ENCODE peak calls at places on chromosomes 4 and X, in five cellular contexts. O, U, S, X and Z are unnamed samples.

GRCh38 chr4:53981573-53981972 is 82.8 kb downstream of the CHIC2 start:
- DNase-seq in S (no peak), X (peak), U (no peak), O (no peak), Z (no peak)

GRCh38 chrX:20265726-20266681 is 705 bp downstream of the RPS6KA3 start:
- DNase-seq in O (no peak), U (peak), S (no peak), X (peak), Z (peak)

GRCh38 chr4:98605216-98605615 is 53.2 kb downstream of the TSPAN5 start:
- DNase-seq in S (no peak), O (no peak), U (no peak), X (no peak), Z (no peak)

GRCh38 chr4:185966997-185967775 is 101.8 kb upstream of the TLR3 start:
- DNase-seq in O (no peak), S (no peak), U (no peak), X (no peak), Z (no peak)

GRCh38 chrX:119218198-119218597 is 17.9 kb upstream of the PGRMC1 start:
- DNase-seq in U (no peak), S (no peak), X (peak), O (no peak), Z (no peak)

GRCh38 chr4:1290165-1290977 is 680 bp downstream of the MAEA start:
- DNase-seq in X (peak), O (no peak), S (no peak), U (no peak), Z (peak)

GRCh38 chr4:142091085-142091513 is 454.7 kb downstream of the IL15 start:
- DNase-seq in S (no peak), O (no peak), U (no peak), X (peak), Z (no peak)

GRCh38 chr4:74284074-74284473 is 24.2 kb upstream of the EPGN start:
- DNase-seq in S (no peak), U (no peak), O (no peak), X (peak), Z (peak)

GRCh38 chr4:81845761-81846160 is 374.1 kb upstream of the RASGEF1B start:
- DNase-seq in U (no peak), X (no peak), S (no peak), O (no peak), Z (no peak)

GRCh38 chrX:155874571-155875244 is 6.4 kb upstream of the VAMP7 start:
- DNase-seq in X (no peak), O (no peak), S (no peak), U (no peak), Z (no peak)

GRCh38 chrX:101460669-101461068 is 24.6 kb upstream of the ARMCX4 start:
- DNase-seq in U (no peak), S (no peak), O (no peak), X (no peak), Z (peak)

GRCh38 chrX:295136-295535 is 14.0 kb downstream of the PLCXD1 start:
- DNase-seq in S (no peak), X (no peak), U (no peak), O (no peak), Z (no peak)

GRCh38 chr4:132592340-132592739 is 556.8 kb upstream of the PCDH10 start:
- DNase-seq in U (peak), S (no peak), O (no peak), X (no peak), Z (no peak)

GRCh38 chr4:82519776-82520175 is 42.0 kb downstream of the TMEM150C start:
- DNase-seq in O (no peak), X (peak), U (no peak), S (no peak), Z (peak)

GRCh38 chr4:127623755-127624087 is 9.0 kb upstream of the INTU start:
- DNase-seq in O (no peak), X (peak), S (no peak), U (no peak), Z (peak)

GRCh38 chrX:56968980-56969379 is 26.4 kb downstream of the SPIN3 start:
- DNase-seq in S (no peak), X (peak), O (no peak), U (no peak), Z (peak)

GRCh38 chrX:48918303-48918643 is 551 bp downstream of the PIM2 start:
- DNase-seq in S (no peak), U (no peak), O (no peak), X (no peak), Z (no peak)

DNA sequence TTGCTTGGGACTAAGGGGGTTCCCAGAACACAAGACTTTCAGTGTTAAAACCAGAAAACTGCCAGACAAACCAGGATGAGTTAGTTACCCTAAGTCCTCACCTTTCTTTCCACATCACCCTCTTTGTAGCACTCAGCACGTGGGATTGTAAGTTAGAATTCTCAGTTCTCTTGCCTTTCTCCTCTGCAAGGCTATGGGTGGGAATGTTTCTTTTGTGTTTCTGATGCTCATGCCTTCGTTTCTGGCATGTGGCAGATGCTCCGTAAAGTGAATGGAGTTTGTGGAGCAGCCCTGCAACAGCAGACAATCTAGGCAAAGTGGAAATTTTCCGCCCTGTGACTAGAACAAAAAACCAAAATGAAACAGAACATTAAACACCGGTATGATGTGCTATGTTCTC is 64.7 kb upstream of the SPP1 start:
- DNase-seq in S (no peak), U (no peak), X (no peak), O (no peak), Z (no peak)
- H2BK15ac ChIP-seq in S (no peak), U (no peak), X (no peak), O (no peak), Z (no peak)

DNA sequence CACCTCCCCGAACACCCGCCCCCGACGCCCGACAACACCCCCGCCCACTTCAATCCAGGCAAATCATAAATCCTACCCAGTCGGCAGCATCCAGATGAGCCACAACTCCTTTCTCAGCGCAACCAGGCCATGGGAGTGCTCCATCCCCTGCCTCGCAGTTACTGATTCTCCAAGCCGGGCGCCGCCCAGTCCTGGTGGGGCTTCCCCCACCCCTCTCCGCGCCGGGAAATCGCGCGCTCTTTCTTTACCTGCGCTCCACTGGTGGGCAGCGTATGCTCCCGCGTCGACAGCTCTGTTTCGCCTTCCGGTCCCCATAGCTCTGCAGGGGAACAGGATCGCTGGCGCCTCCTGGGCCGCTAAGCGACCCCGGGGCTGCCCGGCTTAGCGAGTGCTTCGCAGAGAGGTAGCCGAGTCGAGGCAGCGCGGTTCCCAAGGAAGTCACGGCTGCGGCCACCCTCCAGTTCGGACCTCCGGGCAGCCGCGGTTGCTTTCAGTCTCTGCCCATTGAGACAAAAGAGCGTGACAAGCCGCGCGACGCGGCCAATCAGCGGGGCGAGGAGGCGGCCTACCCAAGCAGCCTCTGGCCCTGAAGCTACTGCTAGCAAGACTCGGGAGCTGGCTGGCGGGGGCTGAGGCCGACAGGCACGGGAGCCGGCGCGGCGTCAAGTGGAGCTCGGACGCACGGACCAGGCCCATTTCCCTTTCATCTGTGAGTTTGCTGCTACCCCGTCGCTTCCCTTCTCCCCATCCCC is 43.7 kb upstream of the TMSB15B start:
- DNase-seq in O (peak), X (peak), U (peak), S (no peak), Z (peak)
- H2AFZ ChIP-seq in O (peak), X (peak), U (no peak), S (peak), Z (peak)

GRCh38 chr4:113645771-113646455 is 115.6 kb downstream of the CAMK2D start:
- DNase-seq in U (peak), X (peak), S (peak), O (no peak), Z (peak)
- H2BK15ac ChIP-seq in U (no peak), X (no peak), S (no peak), O (no peak), Z (no peak)

GRCh38 chr4:5707366-5708133 is 809 bp downstream of the EVC2 start:
- DNase-seq in U (no peak), O (no peak), S (no peak), X (no peak), Z (peak)
- H2AFZ ChIP-seq in U (no peak), O (no peak), S (peak), X (peak), Z (peak)

GRCh38 chrX:134472041-134472440 is 12.1 kb downstream of the HPRT1 start:
- DNase-seq in U (no peak), X (no peak), S (no peak), O (no peak), Z (no peak)
- H2BK15ac ChIP-seq in U (no peak), X (no peak), S (no peak), O (no peak), Z (no peak)

GRCh38 chr4:2468464-2469191 is at the start of gene RNF4:
- DNase-seq in X (peak), O (peak), U (peak), S (peak), Z (peak)
- H2AFZ ChIP-seq in X (peak), O (peak), U (no peak), S (peak), Z (peak)

GRCh38 chr4:184538023-184538599 is 63.8 kb upstream of the IRF2 start:
- DNase-seq in X (peak), O (peak), S (no peak), U (no peak), Z (peak)

GRCh38 chr4:184536070-184536880 is 61.9 kb upstream of the IRF2 start:
- DNase-seq in U (no peak), O (no peak), X (no peak), S (no peak), Z (peak)

GRCh38 chr4:184537269-184538022 is 63.1 kb upstream of the IRF2 start:
- DNase-seq in U (peak), S (peak), O (peak), X (peak), Z (peak)

GRCh38 chr4:184536881-184537248 is 62.5 kb upstream of the IRF2 start:
- DNase-seq in S (no peak), U (no peak), O (no peak), X (no peak), Z (no peak)

DNA sequence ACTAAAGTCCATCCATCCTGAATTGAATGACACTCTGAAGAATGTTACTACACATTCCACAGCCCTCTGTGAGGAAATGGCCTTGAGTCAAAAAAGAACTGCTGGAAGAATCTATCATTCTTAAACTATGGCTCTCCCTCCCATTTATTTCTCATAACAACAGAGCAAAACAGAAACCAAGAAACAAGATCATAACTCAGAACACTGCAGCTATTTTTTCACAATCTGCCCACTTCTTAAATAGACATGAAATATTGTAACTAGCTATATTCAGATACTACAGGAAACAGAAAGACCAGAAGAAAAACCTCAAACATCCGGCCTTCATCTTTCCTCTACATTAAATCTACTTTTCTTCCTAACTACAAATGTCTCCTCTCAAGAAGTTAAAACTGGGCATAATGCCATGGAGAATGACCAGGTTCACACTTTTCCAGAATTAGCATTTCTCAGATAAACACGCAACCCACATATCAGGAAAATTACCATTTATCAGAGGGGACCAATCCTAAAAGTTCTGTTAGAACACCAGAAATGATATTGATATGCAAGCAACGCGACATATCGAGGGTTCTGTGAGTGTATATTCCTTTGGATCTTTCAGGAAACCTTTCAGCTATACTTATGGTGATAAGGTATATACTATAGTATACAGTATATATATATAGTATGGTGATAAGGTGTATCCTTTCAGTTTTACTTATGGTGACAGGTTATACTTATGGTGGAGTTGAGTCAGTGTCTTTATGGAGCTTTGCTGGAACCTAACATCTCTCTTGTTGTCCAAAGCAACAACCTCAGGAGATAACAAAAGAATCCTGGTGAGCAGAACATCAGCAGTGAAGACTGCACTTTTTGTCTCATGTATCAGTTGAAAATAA is 60.4 kb upstream of the IRF2 start:
- DNase-seq in O (no peak), U (no peak), S (no peak), X (peak), Z (peak)
- H2BK15ac ChIP-seq in O (no peak), U (no peak), S (no peak), X (no peak), Z (no peak)

GRCh38 chrX:99703467-99703866 is 706.6 kb downstream of the PCDH19 start:
- DNase-seq in O (no peak), X (no peak), U (no peak), S (no peak), Z (no peak)
- H2AFZ ChIP-seq in O (no peak), X (no peak), U (no peak), S (no peak), Z (no peak)

DNA sequence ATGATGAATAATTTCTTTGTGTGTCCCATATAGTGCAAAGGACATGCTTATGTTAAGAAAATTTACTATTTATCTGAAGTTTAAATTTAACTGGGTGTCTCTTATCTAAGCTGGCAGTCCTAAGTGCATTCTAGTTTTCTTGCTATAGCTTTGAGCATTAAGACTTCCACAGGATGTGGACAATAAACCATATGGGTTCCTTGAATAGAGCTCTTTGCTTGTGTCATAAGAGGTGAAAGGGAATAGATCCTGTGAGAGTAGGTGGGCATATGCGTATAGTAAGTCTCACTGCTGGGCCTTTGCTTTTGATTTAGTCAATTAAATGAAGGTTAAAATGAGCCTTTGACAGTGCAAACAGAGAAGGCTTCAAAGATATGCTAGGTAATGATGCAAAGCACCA is 223.4 kb upstream of the GYPA start:
- DNase-seq in S (no peak), U (no peak), X (no peak), O (no peak), Z (no peak)
- H2BK15ac ChIP-seq in S (no peak), U (no peak), X (no peak), O (no peak), Z (no peak)